ENCODE peak calls at places on chromosomes 5 and 9, in eight cellular contexts. U is upper lobe of left lung, Q is Panc1, Z is HCT116, O is GM12878, M is GM23338, A is K562, B is HepG2. S is an unnamed sample.
A peak's percentile ranks its signal among the peaks of the same experiment; 100 is the strongest.

GRCh38 chr9:128913995-128914772 is 6.6 kb upstream of the PHYHD1 start:
- ATAC-seq in Z (no peak), Q (no peak), O (no peak), A (peak; percentile 38), U (no peak), M (no peak), B (no peak), S (no peak)

GRCh38 chr5:6728011-6728794 is 15.0 kb downstream of the TENT4A start:
- ATAC-seq in Q (no peak), B (no peak), O (peak; percentile 89), Z (no peak), A (peak; percentile 17), M (peak; percentile 70), U (no peak), S (no peak)

GRCh38 chr9:127816362-127816725 is 13.7 kb downstream of the FPGS start:
- ATAC-seq in Z (peak; percentile 4), M (no peak), B (no peak), A (no peak), U (no peak), Q (peak; percentile 31), O (no peak), S (no peak)

GRCh38 chr5:76204713-76205112 is 121.5 kb downstream of the SV2C start:
- ATAC-seq in A (no peak), Z (no peak), O (no peak), B (no peak), Q (no peak), U (peak; percentile 79), M (no peak), S (peak; percentile 25)

GRCh38 chr5:160675988-160676387 is 176.0 kb downstream of the ATP10B start:
- ATAC-seq in M (no peak), Q (no peak), U (no peak), O (peak; percentile 76), Z (no peak), A (no peak), B (peak; percentile 75), S (no peak)

GRCh38 chr5:136399512-136399911 is 34.2 kb upstream of the TRPC7 start:
- ATAC-seq in B (no peak), A (no peak), U (no peak), M (peak; percentile 72), O (no peak), Q (no peak), Z (no peak), S (no peak)

GRCh38 chr9:26331223-26331622 is 561.4 kb downstream of the CAAP1 start:
- ATAC-seq in B (no peak), U (no peak), Q (no peak), Z (no peak), O (no peak), A (no peak), M (no peak), S (no peak)

GRCh38 chr9:132059351-132059750 is 20.3 kb downstream of the MED27 start:
- ATAC-seq in Z (no peak), Q (no peak), B (no peak), A (no peak), M (no peak), U (no peak), O (no peak), S (no peak)

GRCh38 chr9:677461-678097 is 163.9 kb upstream of the DMRT1 start:
- ATAC-seq in M (no peak), Z (no peak), B (peak; percentile 9), O (no peak), A (no peak), U (peak; percentile 53), Q (no peak), S (peak; percentile 70)

GRCh38 chr9:137825324-137825991 is 52.1 kb upstream of the CACNA1B start:
- ATAC-seq in Z (no peak), O (peak; percentile 99), A (no peak), Q (no peak), M (no peak), U (no peak), B (no peak), S (no peak)

GRCh38 chr9:7542648-7543165 is 256.9 kb downstream of the DMAC1 start:
- ATAC-seq in Z (no peak), Q (no peak), B (no peak), M (peak; percentile 93), U (no peak), A (no peak), O (no peak), S (no peak)

GRCh38 chr9:96617439-96618185 is 2.0 kb downstream of the CDC14B start:
- ATAC-seq in Q (peak; percentile 12), A (no peak), O (no peak), M (peak; percentile 5), B (peak; percentile 32), Z (no peak), U (no peak), S (no peak)

GRCh38 chr9:109794361-109795012 is 14.5 kb downstream of the PALM2AKAP2 start:
- ATAC-seq in Z (no peak), U (no peak), A (no peak), B (peak; percentile 73), O (no peak), M (no peak), Q (no peak), S (peak; percentile 84)

GRCh38 chr5:82356808-82357671 is 78.9 kb upstream of the RPS23 start:
- ATAC-seq in U (peak; percentile 93), A (peak; percentile 97), B (peak; percentile 93), Q (peak; percentile 60), Z (peak; percentile 85), M (peak; percentile 50), O (peak; percentile 88), S (peak; percentile 92)

GRCh38 chr9:83920469-83920941 is 727 bp downstream of the KIF27 start:
- ATAC-seq in Z (peak; percentile 26), B (peak; percentile 61), M (peak; percentile 49), Q (peak; percentile 24), U (peak; percentile 41), O (peak; percentile 50), A (peak; percentile 56), S (peak; percentile 17)

GRCh38 chr9:137705906-137706305 is 87.1 kb downstream of the EHMT1 start:
- ATAC-seq in B (no peak), Z (peak; percentile 36), U (no peak), M (peak; percentile 68), Q (no peak), A (peak; percentile 64), O (peak; percentile 72), S (no peak)

GRCh38 chr5:158594595-158595242 is 505.0 kb downstream of the EBF1 start:
- ATAC-seq in Q (no peak), U (no peak), M (no peak), A (no peak), Z (no peak), O (no peak), B (no peak), S (no peak)

GRCh38 chr9:95736370-95736769 is 139.1 kb upstream of the ERCC6L2 start:
- ATAC-seq in M (peak; percentile 98), A (peak; percentile 87), Z (peak; percentile 95), U (no peak), B (peak; percentile 91), Q (peak; percentile 73), O (peak; percentile 47), S (no peak)

GRCh38 chr9:108673386-108673785 is 182.4 kb downstream of the ACTL7B start:
- ATAC-seq in M (no peak), U (no peak), B (no peak), O (no peak), Z (no peak), A (no peak), Q (no peak), S (no peak)

GRCh38 chr5:33761139-33761538 is 130.7 kb downstream of the ADAMTS12 start:
- ATAC-seq in Q (no peak), Z (no peak), O (no peak), M (peak; percentile 61), U (no peak), B (no peak), A (no peak), S (no peak)

GRCh38 chr9:115808108-115808507 is 345.5 kb upstream of the PAPPA start:
- ATAC-seq in M (no peak), Z (no peak), A (no peak), Q (no peak), O (no peak), B (no peak), U (no peak), S (no peak)

GRCh38 chr9:7125231-7125630 is 367.5 kb downstream of the KDM4C start:
- ATAC-seq in B (no peak), O (no peak), A (no peak), Z (no peak), M (no peak), Q (no peak), U (no peak), S (no peak)

GRCh38 chr5:71481441-71481840 is 26.0 kb downstream of the BDP1 start:
- ATAC-seq in Z (peak; percentile 4), U (no peak), Q (no peak), M (no peak), B (no peak), A (no peak), O (no peak), S (no peak)

DNA sequence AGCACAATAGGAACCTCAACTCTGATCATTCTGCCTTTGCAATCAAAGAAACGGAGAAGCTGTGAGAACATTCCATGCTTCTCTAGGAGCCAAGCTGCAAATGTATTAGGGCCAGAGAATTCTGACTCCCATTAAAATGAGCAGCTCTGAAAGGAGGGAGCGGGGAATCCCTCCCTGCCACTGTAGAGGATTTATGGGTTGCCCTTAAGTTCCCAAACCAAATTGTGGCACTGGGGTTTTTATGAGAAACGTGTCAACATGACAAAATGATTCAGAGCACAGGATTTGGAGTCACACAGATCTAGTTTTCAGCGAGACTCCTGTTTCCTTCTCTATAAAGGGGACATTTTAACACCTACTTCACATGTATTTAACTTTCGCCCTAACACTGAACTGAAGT is 1.8 kb downstream of the IL6ST start:
- ATAC-seq in U (no peak), A (no peak), B (no peak), M (no peak), O (no peak), Q (no peak), Z (no peak), S (no peak)
- TF ChIP-seq POLR2AphosphoS5 in U (peak; percentile 20), A (no peak), B (no peak), M (no peak), O (peak; percentile 54), Q (no peak), Z (no peak), S (peak; percentile 63)

GRCh38 chr5:96807099-96807654 is 568 bp downstream of the ERAP1 start:
- ATAC-seq in M (peak; percentile 40), U (peak; percentile 81), Q (peak; percentile 74), O (peak; percentile 65), A (peak; percentile 70), Z (peak; percentile 60), B (peak; percentile 77), S (peak; percentile 75)
- TF ChIP-seq POLR2AphosphoS5 in M (no peak), U (no peak), Q (no peak), O (no peak), A (peak; percentile 37), Z (peak; percentile 68), B (no peak), S (peak; percentile 67)

DNA sequence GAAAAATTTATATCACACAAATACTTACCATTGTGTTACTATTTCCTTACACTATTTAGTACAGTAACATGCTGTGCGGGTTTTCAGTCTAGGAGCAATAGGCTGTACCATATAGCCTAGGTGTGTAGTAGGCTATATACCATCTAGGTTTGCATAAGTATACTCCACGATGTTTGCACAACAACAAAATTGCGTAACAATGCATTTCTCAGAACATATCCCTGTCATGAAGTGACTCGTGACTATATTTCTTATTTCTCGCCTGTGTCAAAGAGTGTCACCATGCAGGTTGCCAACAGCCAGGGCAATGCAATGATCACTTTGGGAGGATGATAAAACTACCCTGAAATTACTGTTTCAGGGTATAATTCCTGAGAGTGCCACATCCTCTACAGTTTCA is 65.6 kb upstream of the CD180 start:
- ATAC-seq in A (no peak), O (no peak), B (no peak), M (no peak), U (no peak), Z (no peak), Q (no peak), S (no peak)
- TF ChIP-seq POLR2AphosphoS5 in A (no peak), O (no peak), B (no peak), M (no peak), U (no peak), Z (no peak), Q (no peak), S (no peak)

GRCh38 chr9:37406603-37407401 is 15.7 kb upstream of the GRHPR start:
- ATAC-seq in A (no peak), Q (no peak), U (no peak), Z (no peak), O (no peak), B (no peak), M (no peak), S (no peak)
- TF ChIP-seq POLR2AphosphoS5 in A (no peak), Q (no peak), U (no peak), Z (no peak), O (peak; percentile 45), B (no peak), M (no peak), S (no peak)

S was measured in gastroesophageal sphincter.